ENCODE peak calls at places on chromosomes 12 and 14, in ten cellular contexts. One of them, this sample, is unnamed.

GRCh38 chr14:54451961-54452360 is 10.8 kb upstream of the CNIH1 start:
- DNase-seq in psoas muscle: no peak
- DNase-seq in upper lobe of right lung: no peak
- DNase-seq in A549: no peak
- DNase-seq in thyroid gland: no peak
- DNase-seq in left ventricle myocardium inferior: no peak
- DNase-seq in BJ: no peak
- DNase-seq in body of pancreas: no peak
- DNase-seq in H7: no peak
- DNase-seq in CD4-positive, alpha-beta memory T cell: no peak
- DNase-seq in this sample: no peak

GRCh38 chr14:100474176-100474575 is 113.0 kb downstream of the BEGAIN start:
- DNase-seq in upper lobe of right lung: no peak
- DNase-seq in psoas muscle: no peak
- DNase-seq in CD4-positive, alpha-beta memory T cell: no peak
- DNase-seq in thyroid gland: no peak
- DNase-seq in A549: no peak
- DNase-seq in BJ: no peak
- DNase-seq in H7: no peak
- DNase-seq in body of pancreas: no peak
- DNase-seq in left ventricle myocardium inferior: no peak
- DNase-seq in this sample: no peak

GRCh38 chr12:25691865-25692114 is 138.7 kb upstream of the LMNTD1 start:
- DNase-seq in A549: no peak
- DNase-seq in body of pancreas: no peak
- DNase-seq in BJ: no peak
- DNase-seq in thyroid gland: no peak
- DNase-seq in psoas muscle: no peak
- DNase-seq in upper lobe of right lung: no peak
- DNase-seq in H7: no peak
- DNase-seq in CD4-positive, alpha-beta memory T cell: no peak
- DNase-seq in left ventricle myocardium inferior: no peak
- DNase-seq in this sample: no peak

GRCh38 chr12:47651368-47652254 is 54.2 kb downstream of the RPAP3 start:
- DNase-seq in A549: peak
- DNase-seq in body of pancreas: peak
- DNase-seq in psoas muscle: peak
- DNase-seq in upper lobe of right lung: peak
- DNase-seq in thyroid gland: peak
- DNase-seq in left ventricle myocardium inferior: peak
- DNase-seq in BJ: no peak
- DNase-seq in H7: peak
- DNase-seq in CD4-positive, alpha-beta memory T cell: peak
- DNase-seq in this sample: no peak

GRCh38 chr12:94481734-94482133 is 22.1 kb upstream of the CEP83 start:
- DNase-seq in H7: no peak
- DNase-seq in psoas muscle: no peak
- DNase-seq in CD4-positive, alpha-beta memory T cell: no peak
- DNase-seq in A549: no peak
- DNase-seq in BJ: no peak
- DNase-seq in body of pancreas: no peak
- DNase-seq in thyroid gland: no peak
- DNase-seq in upper lobe of right lung: no peak
- DNase-seq in left ventricle myocardium inferior: no peak
- DNase-seq in this sample: no peak

GRCh38 chr14:95296595-95297365 is 22.9 kb downstream of the CLMN start:
- DNase-seq in thyroid gland: no peak
- DNase-seq in A549: no peak
- DNase-seq in body of pancreas: no peak
- DNase-seq in psoas muscle: no peak
- DNase-seq in BJ: no peak
- DNase-seq in CD4-positive, alpha-beta memory T cell: no peak
- DNase-seq in upper lobe of right lung: no peak
- DNase-seq in H7: no peak
- DNase-seq in left ventricle myocardium inferior: no peak
- DNase-seq in this sample: peak

GRCh38 chr12:65182012-65182739 is 12.8 kb downstream of the LEMD3 start:
- DNase-seq in CD4-positive, alpha-beta memory T cell: no peak
- DNase-seq in thyroid gland: no peak
- DNase-seq in A549: no peak
- DNase-seq in psoas muscle: no peak
- DNase-seq in body of pancreas: no peak
- DNase-seq in left ventricle myocardium inferior: no peak
- DNase-seq in BJ: no peak
- DNase-seq in upper lobe of right lung: no peak
- DNase-seq in H7: no peak
- DNase-seq in this sample: no peak

GRCh38 chr12:31928246-31929139 is 30.7 kb upstream of the RESF1 start:
- DNase-seq in body of pancreas: no peak
- DNase-seq in thyroid gland: no peak
- DNase-seq in CD4-positive, alpha-beta memory T cell: peak
- DNase-seq in left ventricle myocardium inferior: no peak
- DNase-seq in psoas muscle: no peak
- DNase-seq in BJ: no peak
- DNase-seq in A549: no peak
- DNase-seq in upper lobe of right lung: no peak
- DNase-seq in H7: no peak
- DNase-seq in this sample: no peak

GRCh38 chr14:22982477-22983245 is at the start of gene AJUBA:
- DNase-seq in CD4-positive, alpha-beta memory T cell: peak
- DNase-seq in body of pancreas: peak
- DNase-seq in thyroid gland: peak
- DNase-seq in left ventricle myocardium inferior: peak
- DNase-seq in H7: peak
- DNase-seq in psoas muscle: peak
- DNase-seq in BJ: no peak
- DNase-seq in A549: peak
- DNase-seq in upper lobe of right lung: peak
- DNase-seq in this sample: peak

GRCh38 chr14:92711976-92712653 is 36.3 kb downstream of the LGMN start:
- DNase-seq in H7: no peak
- DNase-seq in BJ: no peak
- DNase-seq in thyroid gland: no peak
- DNase-seq in left ventricle myocardium inferior: no peak
- DNase-seq in CD4-positive, alpha-beta memory T cell: no peak
- DNase-seq in body of pancreas: no peak
- DNase-seq in upper lobe of right lung: no peak
- DNase-seq in A549: no peak
- DNase-seq in psoas muscle: no peak
- DNase-seq in this sample: no peak

GRCh38 chr12:122106891-122107660 is 28.5 kb downstream of the MLXIP start:
- DNase-seq in upper lobe of right lung: peak
- DNase-seq in A549: no peak
- DNase-seq in BJ: no peak
- DNase-seq in psoas muscle: no peak
- DNase-seq in H7: no peak
- DNase-seq in body of pancreas: peak
- DNase-seq in CD4-positive, alpha-beta memory T cell: no peak
- DNase-seq in left ventricle myocardium inferior: peak
- DNase-seq in thyroid gland: peak
- DNase-seq in this sample: no peak

GRCh38 chr14:31510222-31510621 is 22.4 kb upstream of the GPR33 start:
- DNase-seq in thyroid gland: no peak
- DNase-seq in upper lobe of right lung: no peak
- DNase-seq in psoas muscle: no peak
- DNase-seq in H7: no peak
- DNase-seq in body of pancreas: no peak
- DNase-seq in left ventricle myocardium inferior: no peak
- DNase-seq in A549: peak
- DNase-seq in BJ: no peak
- DNase-seq in CD4-positive, alpha-beta memory T cell: peak
- DNase-seq in this sample: no peak

GRCh38 chr12:118371354-118372282 is 1.1 kb downstream of the TAOK3 start:
- DNase-seq in CD4-positive, alpha-beta memory T cell: no peak
- DNase-seq in A549: peak
- DNase-seq in thyroid gland: peak
- DNase-seq in body of pancreas: peak
- DNase-seq in BJ: no peak
- DNase-seq in upper lobe of right lung: peak
- DNase-seq in left ventricle myocardium inferior: peak
- DNase-seq in H7: peak
- DNase-seq in psoas muscle: peak
- DNase-seq in this sample: no peak

GRCh38 chr14:76091036-76091435 is 60.7 kb upstream of the GPATCH2L start:
- DNase-seq in A549: no peak
- DNase-seq in thyroid gland: no peak
- DNase-seq in upper lobe of right lung: no peak
- DNase-seq in psoas muscle: peak
- DNase-seq in CD4-positive, alpha-beta memory T cell: no peak
- DNase-seq in left ventricle myocardium inferior: peak
- DNase-seq in H7: peak
- DNase-seq in body of pancreas: peak
- DNase-seq in BJ: no peak
- DNase-seq in this sample: no peak

GRCh38 chr12:94875525-94875924 is 128.0 kb downstream of the NDUFA12 start:
- DNase-seq in left ventricle myocardium inferior: no peak
- DNase-seq in body of pancreas: no peak
- DNase-seq in thyroid gland: peak
- DNase-seq in H7: peak
- DNase-seq in upper lobe of right lung: no peak
- DNase-seq in CD4-positive, alpha-beta memory T cell: no peak
- DNase-seq in A549: peak
- DNase-seq in psoas muscle: no peak
- DNase-seq in BJ: no peak
- DNase-seq in this sample: no peak

GRCh38 chr12:39620664-39621658 is 1.4 kb upstream of the ABCD2 start:
- DNase-seq in CD4-positive, alpha-beta memory T cell: peak
- DNase-seq in BJ: no peak
- DNase-seq in thyroid gland: no peak
- DNase-seq in upper lobe of right lung: no peak
- DNase-seq in H7: no peak
- DNase-seq in A549: no peak
- DNase-seq in psoas muscle: no peak
- DNase-seq in left ventricle myocardium inferior: no peak
- DNase-seq in body of pancreas: no peak
- DNase-seq in this sample: no peak

GRCh38 chr14:56422703-56423213 is 156.8 kb upstream of the TMEM260 start:
- DNase-seq in psoas muscle: peak
- DNase-seq in BJ: no peak
- DNase-seq in upper lobe of right lung: no peak
- DNase-seq in H7: peak
- DNase-seq in thyroid gland: peak
- DNase-seq in left ventricle myocardium inferior: peak
- DNase-seq in CD4-positive, alpha-beta memory T cell: peak
- DNase-seq in A549: peak
- DNase-seq in body of pancreas: peak
- DNase-seq in this sample: no peak

GRCh38 chr12:30795660-30796507 is 41.1 kb upstream of the CAPRIN2 start:
- DNase-seq in BJ: no peak
- DNase-seq in body of pancreas: peak
- DNase-seq in left ventricle myocardium inferior: peak
- DNase-seq in upper lobe of right lung: peak
- DNase-seq in thyroid gland: peak
- DNase-seq in H7: peak
- DNase-seq in CD4-positive, alpha-beta memory T cell: peak
- DNase-seq in psoas muscle: peak
- DNase-seq in A549: peak
- DNase-seq in this sample: peak

GRCh38 chr12:126191949-126192348 is 1126.7 kb downstream of the AACS start:
- DNase-seq in CD4-positive, alpha-beta memory T cell: no peak
- DNase-seq in BJ: no peak
- DNase-seq in A549: no peak
- DNase-seq in thyroid gland: no peak
- DNase-seq in body of pancreas: peak
- DNase-seq in left ventricle myocardium inferior: no peak
- DNase-seq in H7: no peak
- DNase-seq in upper lobe of right lung: no peak
- DNase-seq in psoas muscle: no peak
- DNase-seq in this sample: no peak
- H3K4me3 ChIP-seq in CD4-positive, alpha-beta memory T cell: no peak
- H3K4me3 ChIP-seq in BJ: no peak
- H3K4me3 ChIP-seq in A549: no peak
- H3K4me3 ChIP-seq in thyroid gland: no peak
- H3K4me3 ChIP-seq in body of pancreas: peak
- H3K4me3 ChIP-seq in left ventricle myocardium inferior: no peak
- H3K4me3 ChIP-seq in H7: peak
- H3K4me3 ChIP-seq in upper lobe of right lung: no peak
- H3K4me3 ChIP-seq in psoas muscle: no peak
- H3K4me3 ChIP-seq in this sample: no peak

DNA sequence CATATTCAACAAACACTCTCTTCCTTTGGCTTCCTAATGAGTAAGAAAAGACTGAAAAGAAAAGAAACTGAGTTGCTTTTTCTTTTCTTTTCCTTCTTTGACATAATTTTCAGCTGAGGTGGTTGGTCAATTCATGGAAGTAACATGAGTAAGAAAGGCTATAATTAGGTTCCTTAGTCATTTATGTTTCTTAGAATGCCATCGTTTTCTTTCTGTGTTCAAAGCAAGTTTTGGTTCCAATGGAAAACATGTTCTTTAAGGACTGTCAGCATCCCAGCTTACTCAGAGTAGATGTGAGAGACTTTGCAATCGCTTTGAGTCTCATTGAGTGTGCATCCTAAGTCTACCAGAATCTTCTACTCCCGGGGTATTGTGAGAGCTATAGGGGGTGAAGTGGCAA is 882.4 kb downstream of the DIO2 start:
- DNase-seq in body of pancreas: no peak
- DNase-seq in upper lobe of right lung: no peak
- DNase-seq in A549: no peak
- DNase-seq in left ventricle myocardium inferior: no peak
- DNase-seq in thyroid gland: no peak
- DNase-seq in psoas muscle: no peak
- DNase-seq in H7: no peak
- DNase-seq in CD4-positive, alpha-beta memory T cell: no peak
- DNase-seq in BJ: no peak
- DNase-seq in this sample: no peak
- H3K4me3 ChIP-seq in body of pancreas: no peak
- H3K4me3 ChIP-seq in upper lobe of right lung: no peak
- H3K4me3 ChIP-seq in A549: no peak
- H3K4me3 ChIP-seq in left ventricle myocardium inferior: no peak
- H3K4me3 ChIP-seq in thyroid gland: no peak
- H3K4me3 ChIP-seq in psoas muscle: no peak
- H3K4me3 ChIP-seq in H7: no peak
- H3K4me3 ChIP-seq in CD4-positive, alpha-beta memory T cell: no peak
- H3K4me3 ChIP-seq in BJ: no peak
- H3K4me3 ChIP-seq in this sample: no peak

DNA sequence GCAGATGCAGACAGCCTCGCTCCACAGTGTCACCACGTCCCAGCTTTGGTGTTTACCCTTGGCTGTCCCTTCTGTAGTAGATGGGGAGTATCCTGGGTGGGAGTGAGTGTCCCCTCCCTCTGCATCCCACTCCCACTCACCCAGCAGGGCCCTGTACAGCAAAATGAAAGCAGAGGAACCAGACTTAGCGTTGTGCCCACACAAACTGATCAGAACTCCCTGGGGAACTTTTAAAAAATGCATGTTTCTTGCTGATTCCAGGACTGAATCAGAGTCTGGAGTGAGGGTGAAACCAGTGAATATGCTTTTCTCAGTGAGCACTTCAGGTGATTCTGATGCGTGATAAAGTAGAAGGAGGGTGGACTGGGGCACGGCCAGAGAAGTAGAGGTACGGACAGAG is 2.9 kb downstream of the ACVRL1 start:
- DNase-seq in H7: no peak
- DNase-seq in thyroid gland: no peak
- DNase-seq in BJ: no peak
- DNase-seq in left ventricle myocardium inferior: no peak
- DNase-seq in A549: no peak
- DNase-seq in psoas muscle: no peak
- DNase-seq in CD4-positive, alpha-beta memory T cell: no peak
- DNase-seq in upper lobe of right lung: peak
- DNase-seq in body of pancreas: no peak
- DNase-seq in this sample: no peak
- H3K4me3 ChIP-seq in H7: no peak
- H3K4me3 ChIP-seq in thyroid gland: no peak
- H3K4me3 ChIP-seq in BJ: no peak
- H3K4me3 ChIP-seq in left ventricle myocardium inferior: peak
- H3K4me3 ChIP-seq in A549: no peak
- H3K4me3 ChIP-seq in psoas muscle: peak
- H3K4me3 ChIP-seq in CD4-positive, alpha-beta memory T cell: no peak
- H3K4me3 ChIP-seq in upper lobe of right lung: peak
- H3K4me3 ChIP-seq in body of pancreas: no peak
- H3K4me3 ChIP-seq in this sample: no peak

GRCh38 chr14:20608383-20609095 is 17.4 kb upstream of the RNASE12 start:
- DNase-seq in A549: no peak
- DNase-seq in BJ: no peak
- DNase-seq in psoas muscle: no peak
- DNase-seq in CD4-positive, alpha-beta memory T cell: no peak
- DNase-seq in left ventricle myocardium inferior: no peak
- DNase-seq in thyroid gland: no peak
- DNase-seq in H7: no peak
- DNase-seq in body of pancreas: no peak
- DNase-seq in upper lobe of right lung: no peak
- DNase-seq in this sample: no peak
- H3K4me3 ChIP-seq in A549: no peak
- H3K4me3 ChIP-seq in BJ: no peak
- H3K4me3 ChIP-seq in psoas muscle: no peak
- H3K4me3 ChIP-seq in CD4-positive, alpha-beta memory T cell: no peak
- H3K4me3 ChIP-seq in left ventricle myocardium inferior: no peak
- H3K4me3 ChIP-seq in thyroid gland: no peak
- H3K4me3 ChIP-seq in H7: no peak
- H3K4me3 ChIP-seq in body of pancreas: no peak
- H3K4me3 ChIP-seq in upper lobe of right lung: no peak
- H3K4me3 ChIP-seq in this sample: no peak